ENCODE peak calls at places on chromosome 4, in five cellular contexts. Q, V, E, U and X are unnamed samples.

GRCh38 chr4:156534205-156534604 is 437.4 kb downstream of the PDGFC start:
- DNase-seq in U (no peak), E (no peak), V (no peak), Q (no peak), X (no peak)

GRCh38 chr4:10656988-10657387 is 27.6 kb downstream of the CLNK start:
- DNase-seq in V (no peak), U (peak), E (peak), Q (no peak), X (no peak)

GRCh38 chr4:146161243-146161642 is 14.3 kb upstream of the LSM6 start:
- DNase-seq in U (no peak), E (no peak), V (no peak), Q (no peak), X (no peak)

GRCh38 chr4:165055601-165056000 is 1.9 kb downstream of the TRIM75 start:
- DNase-seq in V (no peak), U (no peak), E (no peak), Q (no peak), X (no peak)

GRCh38 chr4:151276787-151277557 is at the start of gene PRSS48:
- DNase-seq in V (no peak), E (peak), Q (peak), U (peak), X (peak)

GRCh38 chr4:48223633-48224295 is 45.9 kb downstream of the TEC start:
- DNase-seq in Q (no peak), V (no peak), U (peak), E (no peak), X (no peak)

GRCh38 chr4:67332627-67333026 is 212.7 kb downstream of the CENPC start:
- DNase-seq in Q (no peak), U (peak), E (peak), V (no peak), X (peak)

GRCh38 chr4:91826186-91826585 is 477.6 kb upstream of the GRID2 start:
- DNase-seq in Q (no peak), V (no peak), U (peak), E (peak), X (no peak)

GRCh38 chr4:186554485-186554884 is 882 bp downstream of the MTNR1A start:
- DNase-seq in U (peak), E (peak), V (no peak), Q (no peak), X (peak)

GRCh38 chr4:173171098-173171497 is 2.5 kb downstream of the GALNT7 start:
- DNase-seq in E (peak), V (no peak), U (peak), Q (no peak), X (peak)

GRCh38 chr4:188975271-188975670 is 836.0 kb downstream of the TRIML1 start:
- DNase-seq in E (peak), U (no peak), V (no peak), Q (no peak), X (no peak)